ENCODE peak calls at places on chromosome 6, in nine cellular contexts. W, O, N, M, R, P, X, Q and S are unnamed samples.

GRCh38 chr6:45679631-45680030 is 301.9 kb upstream of the SUPT3H start:
- DNase-seq in X (no peak), O (no peak), R (no peak), M (no peak), P (no peak), W (no peak), Q (no peak), N (no peak), S (no peak)

GRCh38 chr6:116220172-116220571 is 33.7 kb downstream of the TSPYL4 start:
- DNase-seq in Q (no peak), P (peak; percentile 25), X (no peak), R (no peak), M (no peak), N (no peak), O (no peak), W (peak; percentile 18), S (no peak)

GRCh38 chr6:99148761-99149160 is 200.7 kb downstream of the FAXC start:
- DNase-seq in N (no peak), P (no peak), X (no peak), W (no peak), Q (no peak), O (no peak), R (no peak), M (no peak), S (no peak)

GRCh38 chr6:75207211-75207984 is 1.5 kb upstream of the COL12A1 start:
- DNase-seq in N (no peak), R (no peak), M (no peak), X (peak; percentile 44), P (peak; percentile 28), Q (no peak), O (no peak), W (peak; percentile 75), S (peak; percentile 19)

GRCh38 chr6:36980129-36980528 is 5.9 kb downstream of the MTCH1 start:
- DNase-seq in Q (no peak), P (no peak), W (no peak), X (no peak), R (no peak), M (no peak), O (no peak), N (no peak), S (no peak)

GRCh38 chr6:147103007-147103406 is 101.2 kb upstream of the STXBP5 start:
- DNase-seq in P (no peak), Q (no peak), N (no peak), O (no peak), X (no peak), W (no peak), R (no peak), M (no peak), S (no peak)

GRCh38 chr6:30325873-30326445 is 768 bp upstream of the TRIM39 start:
- DNase-seq in Q (peak; percentile 87), O (peak; percentile 82), M (no peak), P (no peak), X (peak; percentile 58), W (no peak), N (no peak), R (peak; percentile 20), S (peak; percentile 68)

GRCh38 chr6:45697605-45698004 is 318.1 kb downstream of the CLIC5 start:
- DNase-seq in O (peak; percentile 95), P (no peak), W (peak; percentile 93), X (peak; percentile 18), N (peak; percentile 99), M (no peak), Q (no peak), R (no peak), S (no peak)

GRCh38 chr6:127879685-127880084 is 21.2 kb downstream of the THEMIS start:
- DNase-seq in P (no peak), R (no peak), X (peak; percentile 27), M (no peak), Q (no peak), O (no peak), W (peak; percentile 42), N (peak; percentile 7), S (peak; percentile 43)

GRCh38 chr6:47810885-47811284 is 29.1 kb downstream of the OPN5 start:
- DNase-seq in M (no peak), N (no peak), R (no peak), Q (peak; percentile 48), X (peak; percentile 5), O (no peak), P (no peak), W (no peak), S (no peak)

GRCh38 chr6:41568585-41569384 is 22.6 kb downstream of the FOXP4 start:
- DNase-seq in M (peak; percentile 82), X (no peak), N (no peak), O (no peak), W (no peak), P (no peak), R (no peak), Q (no peak), S (peak; percentile 68)

GRCh38 chr6:104617541-104618072 is 242.1 kb downstream of the HACE1 start:
- DNase-seq in R (no peak), Q (no peak), X (no peak), P (no peak), W (no peak), M (no peak), O (no peak), N (no peak), S (no peak)

GRCh38 chr6:38264605-38265004 is 375.1 kb downstream of the BTBD9 start:
- DNase-seq in Q (no peak), M (no peak), N (peak; percentile 76), O (no peak), X (no peak), R (no peak), P (no peak), W (no peak), S (no peak)

GRCh38 chr6:53496797-53497196 is 48.1 kb downstream of the GCLC start:
- DNase-seq in N (peak; percentile 87), P (no peak), O (peak; percentile 89), M (no peak), Q (no peak), R (no peak), X (no peak), W (peak; percentile 79), S (no peak)

DNA sequence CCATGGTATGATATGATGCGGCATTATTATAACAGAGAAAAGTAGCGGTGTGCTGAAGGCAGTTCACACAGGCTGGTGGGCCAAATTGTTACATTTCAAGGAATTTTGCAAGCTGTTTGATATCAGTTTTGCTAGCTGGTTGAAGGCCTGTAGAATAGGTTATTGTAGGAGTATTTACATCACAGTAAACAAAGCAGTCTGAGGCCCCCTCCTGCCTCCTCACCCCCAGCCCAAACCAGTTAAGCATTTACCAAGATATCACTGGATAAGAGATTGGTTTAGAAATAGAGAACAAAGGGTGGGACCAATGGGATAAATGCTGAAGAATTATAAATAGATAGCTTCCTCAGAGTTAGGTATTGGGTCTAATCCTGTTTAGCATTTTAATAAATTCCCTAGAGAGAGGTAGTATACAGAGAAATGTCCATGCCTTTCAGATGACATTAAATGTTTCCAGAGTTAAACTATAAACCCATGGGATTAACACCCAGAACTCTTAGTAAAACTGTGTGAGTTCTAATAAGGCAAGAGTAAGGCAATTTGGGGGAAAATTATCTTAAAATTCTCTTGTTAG is 2.4 kb upstream of the PHACTR2 start:
- DNase-seq in O (no peak), Q (peak; percentile 25), P (no peak), W (no peak), M (no peak), R (no peak), N (no peak), X (no peak), S (no peak)
- H3K27me3 ChIP-seq in O (no peaks in the 10 kb centered on the region), Q (no peaks in the 10 kb centered on the region), P (no peaks in the 10 kb centered on the region), W (no peaks in the 10 kb centered on the region), M (no peaks in the 10 kb centered on the region), R (no peaks in the 10 kb centered on the region), N (no peaks in the 10 kb centered on the region), X (no peaks in the 10 kb centered on the region), S (no peaks in the 10 kb centered on the region)

GRCh38 chr6:43707269-43707668 is 19.7 kb upstream of the MRPS18A start:
- DNase-seq in X (no peak), R (no peak), Q (peak; percentile 62), O (no peak), P (no peak), N (no peak), W (no peak), M (no peak), S (no peak)
- H3K27ac ChIP-seq in X (no peak overlapping the region), R (no peak overlapping the region), Q (no peak overlapping the region), O (no peak overlapping the region), P (peak overlapping the region; percentile 72), N (no peak overlapping the region), W (no peak overlapping the region), M (no peak overlapping the region), S (no peak overlapping the region)

GRCh38 chr6:26754212-26754611 is 94.7 kb upstream of the ZNF322 start:
- DNase-seq in R (no peak), M (no peak), Q (no peak), N (no peak), X (no peak), P (no peak), W (no peak), O (no peak), S (no peak)
- H3K27me3 ChIP-seq in R (no peaks in the 10 kb centered on the region), M (peaks cover 18% of the 10 kb centered on the region), Q (no peaks in the 10 kb centered on the region), N (no peaks in the 10 kb centered on the region), X (peaks cover 29% of the 10 kb centered on the region), P (peaks cover 14% of the 10 kb centered on the region), W (peaks cover 49% of the 10 kb centered on the region), O (peaks cover 37% of the 10 kb centered on the region), S (no peaks in the 10 kb centered on the region)

GRCh38 chr6:134372603-134373281 is 54.8 kb upstream of the SGK1 start:
- DNase-seq in N (peak; percentile 66), Q (no peak), X (no peak), O (peak; percentile 17), M (peak; percentile 68), P (no peak), R (no peak), W (peak; percentile 83), S (peak; percentile 65)
- H3K27ac ChIP-seq in N (peak overlapping the region; percentile 91), Q (no peak overlapping the region), X (no peak overlapping the region), O (no peak overlapping the region), M (peak overlapping the region; percentile 68), P (no peak overlapping the region), R (peak overlapping the region; percentile 54), W (no peak overlapping the region), S (peak overlapping the region; percentile 17)

GRCh38 chr6:40313582-40313981 is 273.6 kb downstream of the LRFN2 start:
- DNase-seq in W (no peak), R (no peak), X (no peak), Q (no peak), O (no peak), P (no peak), M (no peak), N (no peak), S (no peak)

GRCh38 chr6:40302856-40303449 is 284.2 kb downstream of the LRFN2 start:
- DNase-seq in X (no peak), R (no peak), Q (no peak), W (no peak), P (no peak), N (no peak), M (no peak), O (no peak), S (no peak)

GRCh38 chr6:40312213-40313015 is 274.8 kb downstream of the LRFN2 start:
- DNase-seq in N (peak; percentile 6), W (peak; percentile 3), X (no peak), Q (no peak), O (peak; percentile 11), M (no peak), R (no peak), P (no peak), S (no peak)

GRCh38 chr6:40308533-40309306 is 278.4 kb downstream of the LRFN2 start:
- DNase-seq in W (peak; percentile 69), Q (peak; percentile 91), O (peak; percentile 15), R (no peak), P (peak; percentile 43), N (peak; percentile 43), X (peak; percentile 79), M (peak; percentile 51), S (peak; percentile 61)

DNA sequence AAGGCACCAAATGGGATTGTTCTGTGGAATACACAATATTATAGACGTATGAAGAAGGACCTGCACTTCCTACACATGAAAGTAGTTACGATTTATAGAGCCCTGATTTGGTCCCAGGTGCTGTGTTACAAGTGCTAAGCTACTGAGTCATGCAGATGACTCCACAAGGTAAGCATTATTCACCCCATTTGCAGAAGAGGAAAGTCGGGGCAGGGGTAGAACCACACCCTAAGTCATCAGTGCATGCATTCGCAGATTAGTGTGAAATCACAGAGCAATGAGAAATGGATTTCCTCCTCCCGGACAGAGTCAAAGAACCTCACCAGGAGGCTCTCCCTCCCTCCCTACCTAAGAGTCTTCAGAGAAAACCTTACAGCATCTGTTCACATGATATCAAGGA is 279.5 kb downstream of the LRFN2 start:
- DNase-seq in R (no peak), Q (no peak), M (no peak), X (no peak), P (no peak), O (peak; percentile 6), W (no peak), N (no peak), S (no peak)
- H3K27me3 ChIP-seq in R (no peaks in the 10 kb centered on the region), Q (no peaks in the 10 kb centered on the region), M (peaks cover 9% of the 10 kb centered on the region), X (no peaks in the 10 kb centered on the region), P (no peaks in the 10 kb centered on the region), O (peaks cover 3% of the 10 kb centered on the region), W (no peaks in the 10 kb centered on the region), N (no peaks in the 10 kb centered on the region), S (no peaks in the 10 kb centered on the region)